ENCODE peak calls at places on chromosomes 16 and 17, in four cellular contexts. U, D, Z and N are unnamed samples.

GRCh38 chr16:86261379-86261778 is 248.9 kb upstream of the FOXF1 start:
- DNase-seq in Z (peak; percentile 39), D (no peak), U (no peak), N (no peak)

GRCh38 chr16:2339521-2340484 is 725 bp downstream of the ABCA3 start:
- DNase-seq in U (peak; percentile 27), Z (no peak), D (no peak), N (peak; percentile 79)

GRCh38 chr16:66927918-66928649 is 2.7 kb upstream of the RRAD start:
- DNase-seq in Z (peak; percentile 39), D (no peak), U (no peak), N (no peak)

GRCh38 chr17:64492481-64493109 is 4.3 kb downstream of the POLG2 start:
- DNase-seq in U (peak; percentile 51), Z (no peak), D (no peak), N (no peak)

GRCh38 chr17:14295676-14296075 is 5.2 kb upstream of the HS3ST3B1 start:
- DNase-seq in Z (no peak), D (no peak), U (no peak), N (no peak)

GRCh38 chr17:8189041-8189710 is 804 bp downstream of the BORCS6 start:
- DNase-seq in U (peak; percentile 30), D (no peak), Z (no peak), N (peak; percentile 15)

GRCh38 chr16:78251115-78251514 is 151.7 kb downstream of the WWOX start:
- DNase-seq in U (no peak), D (no peak), Z (no peak), N (no peak)

GRCh38 chr16:47523342-47524006 is 62.3 kb downstream of the PHKB start:
- DNase-seq in Z (no peak), D (no peak), U (no peak), N (no peak)

GRCh38 chr16:56013962-56014552 is 138.9 kb upstream of the CES5A start:
- DNase-seq in D (no peak), Z (no peak), U (no peak), N (no peak)

GRCh38 chr16:2518823-2519710 is 1.1 kb upstream of the AMDHD2 start:
- DNase-seq in Z (no peak), D (peak; percentile 68), U (no peak), N (no peak)

GRCh38 chr17:55722742-55723487 is at the start of gene TMEM100:
- DNase-seq in Z (peak; percentile 50), D (no peak), U (no peak), N (no peak)

GRCh38 chr16:31453255-31454204 is 5.8 kb upstream of the ARMC5 start:
- DNase-seq in Z (peak; percentile 19), D (peak; percentile 68), U (no peak), N (no peak)

GRCh38 chr16:85751665-85752501 is 987 bp upstream of the C16orf74 start:
- DNase-seq in U (no peak), D (peak; percentile 97), Z (peak; percentile 18), N (no peak)

GRCh38 chr16:89842471-89843408 is 14.5 kb downstream of the SPIRE2 start:
- DNase-seq in Z (peak; percentile 62), U (no peak), D (no peak), N (no peak)

GRCh38 chr16:78256686-78257375 is 157.4 kb downstream of the WWOX start:
- DNase-seq in Z (no peak), U (no peak), D (no peak), N (no peak)

GRCh38 chr16:3659200-3659599 is 4.7 kb downstream of the DNASE1 start:
- DNase-seq in D (no peak), Z (no peak), U (no peak), N (no peak)

GRCh38 chr16:67490330-67491096 is 7.2 kb upstream of the AGRP start:
- DNase-seq in U (no peak), Z (no peak), D (no peak), N (no peak)

GRCh38 chr17:32927724-32928526 is at the start of gene TMEM98:
- DNase-seq in D (no peak), Z (no peak), U (no peak), N (no peak)

GRCh38 chr17:74343526-74344284 is 17.7 kb downstream of the KIF19 start:
- DNase-seq in Z (no peak), D (no peak), U (no peak), N (no peak)

GRCh38 chr16:6193718-6194117 is 1096.1 kb upstream of the EEF2KMT start:
- DNase-seq in Z (no peak), U (no peak), D (no peak), N (no peak)

GRCh38 chr16:66682271-66682670 is 14.3 kb downstream of the CMTM4 start:
- DNase-seq in Z (no peak), U (no peak), D (no peak), N (no peak)

GRCh38 chr16:59126486-59126885 is 392.4 kb upstream of the GOT2 start:
- DNase-seq in Z (no peak), D (no peak), U (no peak), N (no peak)

GRCh38 chr16:20938426-20938825 is 37.9 kb downstream of the LYRM1 start:
- DNase-seq in D (no peak), Z (peak; percentile 59), U (no peak), N (no peak)

GRCh38 chr16:85137323-85138072 is 25.2 kb upstream of the CIBAR2 start:
- DNase-seq in U (no peak), Z (peak; percentile 82), D (no peak), N (peak; percentile 40)

GRCh38 chr17:4968166-4968915 is 724 bp upstream of the SPAG7 start:
- DNase-seq in Z (no peak), U (peak; percentile 29), D (no peak), N (peak; percentile 79)

GRCh38 chr17:42090964-42091790 is 7.1 kb downstream of the ZNF385C start:
- DNase-seq in D (no peak), Z (no peak), U (no peak), N (no peak)

GRCh38 chr17:41799366-41799765 is 12.4 kb downstream of the P3H4 start:
- DNase-seq in U (no peak), Z (no peak), D (no peak), N (no peak)

GRCh38 chr16:31105677-31106213 is 2.4 kb upstream of the BCKDK start:
- DNase-seq in U (peak; percentile 56), D (peak; percentile 55), Z (peak; percentile 32), N (peak; percentile 61)

GRCh38 chr17:79085154-79085920 is 10.7 kb downstream of the ENGASE start:
- DNase-seq in U (no peak), Z (no peak), D (no peak), N (no peak)

GRCh38 chr17:49925916-49926315 is 43.1 kb upstream of the DLX4 start:
- DNase-seq in Z (no peak), D (no peak), U (no peak), N (no peak)

GRCh38 chr17:10106067-10106466 is 92.3 kb downstream of the GAS7 start:
- DNase-seq in Z (no peak), D (no peak), U (no peak), N (no peak)

GRCh38 chr17:16470302-16470701 is 21.7 kb downstream of the LRRC75A start:
- DNase-seq in U (no peak), D (no peak), Z (no peak), N (peak; percentile 29)

GRCh38 chr16:29899516-29900101 is at the start of gene SEZ6L2:
- DNase-seq in U (no peak), D (peak; percentile 92), Z (peak; percentile 28), N (peak; percentile 99)